ENCODE peak calls at places on chromosome 22, in ten cellular contexts. D is NCI-H510A, Y is left ventricle myocardium inferior, B is GM23338, T is hypothalamus, G is HTR-8/SVneo, V is tibial artery, Q is NAMALWA, X is RCC 7860, U is posterior vena cava. L is an unnamed sample.

GRCh38 chr22:23243006-23243573 is 62.8 kb downstream of the BCR start:
- DNase-seq in D (no peak), Y (no peak), B (peak), T (no peak), G (no peak), V (no peak), Q (peak), X (no peak), U (no peak), L (peak)

GRCh38 chr22:37503850-37504249 is 15.4 kb downstream of the CARD10 start:
- DNase-seq in D (no peak), Y (no peak), B (no peak), T (no peak), G (no peak), V (no peak), Q (no peak), X (peak), U (no peak), L (no peak)

GRCh38 chr22:49011769-49012598 is 815.7 kb downstream of the BRD1 start:
- DNase-seq in D (no peak), Y (no peak), B (no peak), T (no peak), G (no peak), V (peak), Q (no peak), X (no peak), U (peak), L (no peak)

GRCh38 chr22:40240671-40241070 is 62.9 kb downstream of the TNRC6B start:
- DNase-seq in D (no peak), Y (no peak), B (no peak), T (no peak), G (no peak), V (no peak), Q (peak), X (no peak), U (no peak), L (no peak)

GRCh38 chr22:30234786-30235470 is 11.6 kb downstream of the LIF start:
- DNase-seq in D (no peak), Y (no peak), B (no peak), T (no peak), G (no peak), V (no peak), Q (no peak), X (peak), U (no peak), L (no peak)

GRCh38 chr22:50656122-50657070 is 16.2 kb upstream of the SHANK3 start:
- DNase-seq in D (no peak), Y (no peak), B (no peak), T (no peak), G (peak), V (no peak), Q (no peak), X (peak), U (no peak), L (no peak)

GRCh38 chr22:23376256-23376655 is 195.9 kb downstream of the BCR start:
- DNase-seq in D (no peak), Y (no peak), B (peak), T (no peak), G (peak), V (no peak), Q (peak), X (peak), U (no peak), L (no peak)

GRCh38 chr22:35998748-35999147 is 29.9 kb downstream of the RBFOX2 start:
- DNase-seq in D (no peak), Y (no peak), B (no peak), T (no peak), G (no peak), V (no peak), Q (no peak), X (no peak), U (no peak), L (no peak)

GRCh38 chr22:32803020-32803758 is 1.7 kb downstream of the TIMP3 start:
- DNase-seq in D (no peak), Y (peak), B (no peak), T (no peak), G (no peak), V (peak), Q (no peak), X (no peak), U (no peak), L (no peak)

GRCh38 chr22:37571258-37571991 is 8.5 kb downstream of the LGALS2 start:
- DNase-seq in D (no peak), Y (no peak), B (peak), T (no peak), G (peak), V (no peak), Q (no peak), X (peak), U (no peak), L (no peak)

GRCh38 chr22:30887418-30887817 is 81.2 kb downstream of the MORC2 start:
- DNase-seq in D (no peak), Y (peak), B (no peak), T (no peak), G (no peak), V (peak), Q (no peak), X (no peak), U (peak), L (no peak)

GRCh38 chr22:46547179-46547882 is 9.9 kb upstream of the CELSR1 start:
- DNase-seq in D (no peak), Y (peak), B (no peak), T (no peak), G (peak), V (peak), Q (no peak), X (peak), U (peak), L (no peak)

GRCh38 chr22:35648066-35649025 is at the start of gene APOL6:
- DNase-seq in D (no peak), Y (no peak), B (peak), T (no peak), G (no peak), V (no peak), Q (peak), X (peak), U (no peak), L (peak)

GRCh38 chr22:38107692-38108515 is 2.6 kb downstream of the BAIAP2L2 start:
- DNase-seq in D (no peak), Y (no peak), B (no peak), T (no peak), G (no peak), V (no peak), Q (no peak), X (no peak), U (no peak), L (no peak)

GRCh38 chr22:23834830-23835772 is 3.7 kb downstream of the DERL3 start:
- DNase-seq in D (no peak), Y (peak), B (no peak), T (peak), G (no peak), V (peak), Q (no peak), X (no peak), U (peak), L (no peak)

GRCh38 chr22:32335471-32335870 is 22.2 kb upstream of the RFPL3 start:
- DNase-seq in D (no peak), Y (no peak), B (no peak), T (no peak), G (no peak), V (peak), Q (no peak), X (no peak), U (peak), L (no peak)

GRCh38 chr22:48179571-48180546 is 1417.4 kb downstream of the TBC1D22A start:
- DNase-seq in D (no peak), Y (no peak), B (no peak), T (no peak), G (no peak), V (no peak), Q (no peak), X (no peak), U (no peak), L (no peak)

GRCh38 chr22:27489265-27489675 is 312.3 kb downstream of the MN1 start:
- DNase-seq in D (no peak), Y (no peak), B (no peak), T (no peak), G (no peak), V (no peak), Q (no peak), X (peak), U (peak), L (no peak)

GRCh38 chr22:43110927-43111623 is 525 bp downstream of the BIK start:
- DNase-seq in D (no peak), Y (no peak), B (peak), T (no peak), G (no peak), V (no peak), Q (peak), X (no peak), U (no peak), L (peak)

GRCh38 chr22:19287889-19288288 is 3.6 kb downstream of the CLTCL1 start:
- DNase-seq in D (no peak), Y (no peak), B (no peak), T (no peak), G (no peak), V (no peak), Q (no peak), X (peak), U (no peak), L (no peak)

GRCh38 chr22:41862530-41863266 is 29.8 kb downstream of the SREBF2 start:
- DNase-seq in D (no peak), Y (no peak), B (no peak), T (no peak), G (no peak), V (no peak), Q (peak), X (no peak), U (no peak), L (no peak)

GRCh38 chr22:46008836-46009596 is 32.1 kb upstream of the WNT7B start:
- DNase-seq in D (no peak), Y (peak), B (no peak), T (no peak), G (no peak), V (peak), Q (no peak), X (peak), U (peak), L (no peak)

GRCh38 chr22:44931077-44931540 is 78.7 kb downstream of the PHF21B start:
- DNase-seq in D (no peak), Y (peak), B (no peak), T (no peak), G (no peak), V (no peak), Q (no peak), X (no peak), U (no peak), L (no peak)

GRCh38 chr22:25357606-25358420 is 138.4 kb downstream of the CRYBB2 start:
- DNase-seq in D (no peak), Y (no peak), B (no peak), T (no peak), G (no peak), V (peak), Q (no peak), X (no peak), U (peak), L (no peak)

GRCh38 chr22:49760280-49760629 is 67.4 kb downstream of the BRD1 start:
- DNase-seq in D (peak), Y (peak), B (no peak), T (no peak), G (no peak), V (no peak), Q (no peak), X (no peak), U (no peak), L (no peak)

GRCh38 chr22:17319541-17319940 is 49.7 kb upstream of the CECR2 start:
- DNase-seq in D (no peak), Y (no peak), B (no peak), T (no peak), G (no peak), V (no peak), Q (no peak), X (no peak), U (peak), L (no peak)

GRCh38 chr22:26617251-26618199 is at the start of gene CRYBB1:
- DNase-seq in D (no peak), Y (peak), B (peak), T (no peak), G (no peak), V (peak), Q (peak), X (no peak), U (no peak), L (no peak)

GRCh38 chr22:35258144-35258988 is 1.1 kb downstream of the HMGXB4 start:
- DNase-seq in D (no peak), Y (no peak), B (peak), T (no peak), G (peak), V (no peak), Q (no peak), X (no peak), U (no peak), L (no peak)

GRCh38 chr22:49154433-49154832 is 673.2 kb downstream of the BRD1 start:
- DNase-seq in D (no peak), Y (no peak), B (no peak), T (no peak), G (no peak), V (no peak), Q (no peak), X (no peak), U (peak), L (no peak)

GRCh38 chr22:19085233-19086043 is 36.8 kb downstream of the DGCR2 start:
- DNase-seq in D (no peak), Y (no peak), B (peak), T (no peak), G (no peak), V (peak), Q (peak), X (no peak), U (no peak), L (no peak)

GRCh38 chr22:24968066-24968561 is 15.6 kb downstream of the KIAA1671 start:
- DNase-seq in D (no peak), Y (no peak), B (peak), T (no peak), G (no peak), V (no peak), Q (no peak), X (peak), U (no peak), L (no peak)

GRCh38 chr22:34622602-34623001 is 443.4 kb upstream of the ISX start:
- DNase-seq in D (no peak), Y (no peak), B (no peak), T (no peak), G (no peak), V (no peak), Q (no peak), X (no peak), U (no peak), L (no peak)

GRCh38 chr22:36079041-36079440 is 50.4 kb upstream of the RBFOX2 start:
- DNase-seq in D (no peak), Y (no peak), B (no peak), T (no peak), G (no peak), V (no peak), Q (no peak), X (no peak), U (peak), L (no peak)

GRCh38 chr22:36395922-36396321 is 8.2 kb upstream of the MYH9 start:
- DNase-seq in D (no peak), Y (no peak), B (no peak), T (no peak), G (no peak), V (no peak), Q (no peak), X (peak), U (no peak), L (no peak)

GRCh38 chr22:36435516-36436415 is 45.7 kb downstream of the TXN2 start:
- DNase-seq in D (peak), Y (no peak), B (peak), T (no peak), G (no peak), V (no peak), Q (peak), X (peak), U (no peak), L (peak)

L was measured in naive thymus-derived CD4-positive, alpha-beta T cell.